ENCODE peak calls at places on chromosomes 12 and 14, in ten cellular contexts. One of them, this sample, is unnamed.

GRCh38 chr12:45435945-45436710 is 220.2 kb downstream of the ANO6 start:
- DNase-seq in GM12878: no peak
- DNase-seq in sigmoid colon: no peak
- DNase-seq in tibial nerve: no peak
- DNase-seq in transverse colon: no peak
- DNase-seq in HepG2: no peak
- DNase-seq in A549: no peak
- DNase-seq in upper lobe of left lung: no peak
- DNase-seq in suprapubic skin: no peak
- DNase-seq in ovary: no peak
- DNase-seq in this sample: no peak

GRCh38 chr14:89033756-89034155 is 209.3 kb downstream of the TTC8 start:
- DNase-seq in tibial nerve: no peak
- DNase-seq in GM12878: no peak
- DNase-seq in ovary: no peak
- DNase-seq in HepG2: no peak
- DNase-seq in suprapubic skin: no peak
- DNase-seq in upper lobe of left lung: no peak
- DNase-seq in sigmoid colon: no peak
- DNase-seq in A549: no peak
- DNase-seq in transverse colon: no peak
- DNase-seq in this sample: peak; percentile 51

GRCh38 chr14:99242238-99242637 is 29.8 kb downstream of the BCL11B start:
- DNase-seq in ovary: no peak
- DNase-seq in tibial nerve: no peak
- DNase-seq in transverse colon: no peak
- DNase-seq in HepG2: no peak
- DNase-seq in suprapubic skin: no peak
- DNase-seq in upper lobe of left lung: no peak
- DNase-seq in sigmoid colon: no peak
- DNase-seq in A549: no peak
- DNase-seq in GM12878: no peak
- DNase-seq in this sample: no peak

GRCh38 chr14:26596722-26597030 is 1.2 kb downstream of the NOVA1 start:
- DNase-seq in ovary: no peak
- DNase-seq in upper lobe of left lung: no peak
- DNase-seq in transverse colon: peak; percentile 9
- DNase-seq in suprapubic skin: peak; percentile 51
- DNase-seq in A549: no peak
- DNase-seq in HepG2: no peak
- DNase-seq in GM12878: no peak
- DNase-seq in tibial nerve: peak; percentile 21
- DNase-seq in sigmoid colon: peak; percentile 63
- DNase-seq in this sample: no peak

GRCh38 chr14:73725116-73726024 is 11.2 kb upstream of the PNMA1 start:
- DNase-seq in suprapubic skin: peak; percentile 65
- DNase-seq in ovary: peak; percentile 42
- DNase-seq in HepG2: no peak
- DNase-seq in transverse colon: no peak
- DNase-seq in GM12878: no peak
- DNase-seq in sigmoid colon: peak; percentile 71
- DNase-seq in tibial nerve: peak; percentile 3
- DNase-seq in upper lobe of left lung: no peak
- DNase-seq in A549: no peak
- DNase-seq in this sample: no peak

GRCh38 chr12:120757226-120757742 is 31.7 kb downstream of the ACADS start:
- DNase-seq in suprapubic skin: no peak
- DNase-seq in tibial nerve: no peak
- DNase-seq in transverse colon: no peak
- DNase-seq in ovary: no peak
- DNase-seq in GM12878: no peak
- DNase-seq in A549: no peak
- DNase-seq in upper lobe of left lung: no peak
- DNase-seq in HepG2: no peak
- DNase-seq in sigmoid colon: no peak
- DNase-seq in this sample: no peak

GRCh38 chr12:46380397-46380796 is 7.8 kb upstream of the SLC38A2 start:
- DNase-seq in upper lobe of left lung: no peak
- DNase-seq in transverse colon: no peak
- DNase-seq in ovary: no peak
- DNase-seq in GM12878: no peak
- DNase-seq in HepG2: no peak
- DNase-seq in sigmoid colon: no peak
- DNase-seq in tibial nerve: no peak
- DNase-seq in suprapubic skin: no peak
- DNase-seq in A549: no peak
- DNase-seq in this sample: no peak

GRCh38 chr12:105814283-105814682 is 324.5 kb downstream of the NUAK1 start:
- DNase-seq in GM12878: no peak
- DNase-seq in sigmoid colon: no peak
- DNase-seq in A549: no peak
- DNase-seq in ovary: no peak
- DNase-seq in tibial nerve: no peak
- DNase-seq in upper lobe of left lung: no peak
- DNase-seq in HepG2: no peak
- DNase-seq in suprapubic skin: no peak
- DNase-seq in transverse colon: no peak
- DNase-seq in this sample: no peak

GRCh38 chr12:93039930-93040329 is 110.8 kb upstream of the EEA1 start:
- DNase-seq in upper lobe of left lung: no peak
- DNase-seq in transverse colon: no peak
- DNase-seq in suprapubic skin: no peak
- DNase-seq in tibial nerve: no peak
- DNase-seq in GM12878: no peak
- DNase-seq in HepG2: no peak
- DNase-seq in sigmoid colon: no peak
- DNase-seq in A549: no peak
- DNase-seq in ovary: no peak
- DNase-seq in this sample: no peak

GRCh38 chr14:97198813-97199212 is 401.6 kb downstream of the VRK1 start:
- DNase-seq in GM12878: no peak
- DNase-seq in A549: no peak
- DNase-seq in sigmoid colon: no peak
- DNase-seq in suprapubic skin: no peak
- DNase-seq in transverse colon: no peak
- DNase-seq in ovary: no peak
- DNase-seq in upper lobe of left lung: no peak
- DNase-seq in HepG2: no peak
- DNase-seq in tibial nerve: no peak
- DNase-seq in this sample: no peak

GRCh38 chr14:39015964-39016577 is 87.0 kb downstream of the SEC23A start:
- DNase-seq in A549: no peak
- DNase-seq in GM12878: no peak
- DNase-seq in HepG2: no peak
- DNase-seq in upper lobe of left lung: no peak
- DNase-seq in sigmoid colon: no peak
- DNase-seq in ovary: no peak
- DNase-seq in tibial nerve: no peak
- DNase-seq in suprapubic skin: no peak
- DNase-seq in transverse colon: no peak
- DNase-seq in this sample: no peak

GRCh38 chr14:99267871-99268775 is 3.9 kb downstream of the BCL11B start:
- DNase-seq in A549: no peak
- DNase-seq in GM12878: no peak
- DNase-seq in transverse colon: no peak
- DNase-seq in sigmoid colon: no peak
- DNase-seq in upper lobe of left lung: no peak
- DNase-seq in ovary: no peak
- DNase-seq in tibial nerve: no peak
- DNase-seq in HepG2: no peak
- DNase-seq in suprapubic skin: peak; percentile 30
- DNase-seq in this sample: no peak

GRCh38 chr12:6946033-6946919 is 2.5 kb downstream of the C12orf57 start:
- DNase-seq in transverse colon: peak; percentile 95
- DNase-seq in upper lobe of left lung: peak; percentile 95
- DNase-seq in ovary: peak; percentile 54
- DNase-seq in A549: peak; percentile 93
- DNase-seq in GM12878: peak; percentile 80
- DNase-seq in HepG2: peak; percentile 96
- DNase-seq in sigmoid colon: no peak
- DNase-seq in tibial nerve: no peak
- DNase-seq in suprapubic skin: peak; percentile 87
- DNase-seq in this sample: peak; percentile 97

GRCh38 chr12:21444193-21445146 is 7.0 kb downstream of the PYROXD1 start:
- DNase-seq in GM12878: no peak
- DNase-seq in suprapubic skin: no peak
- DNase-seq in A549: no peak
- DNase-seq in tibial nerve: no peak
- DNase-seq in upper lobe of left lung: no peak
- DNase-seq in ovary: no peak
- DNase-seq in sigmoid colon: no peak
- DNase-seq in HepG2: no peak
- DNase-seq in transverse colon: no peak
- DNase-seq in this sample: no peak

GRCh38 chr14:34081576-34082136 is 130.8 kb upstream of the EGLN3 start:
- DNase-seq in upper lobe of left lung: no peak
- DNase-seq in tibial nerve: no peak
- DNase-seq in sigmoid colon: no peak
- DNase-seq in suprapubic skin: no peak
- DNase-seq in transverse colon: no peak
- DNase-seq in ovary: no peak
- DNase-seq in GM12878: no peak
- DNase-seq in HepG2: peak; percentile 86
- DNase-seq in A549: peak; percentile 56
- DNase-seq in this sample: peak; percentile 37

GRCh38 chr12:50928392-50928791 is 24.0 kb upstream of the HIGD1C start:
- DNase-seq in sigmoid colon: no peak
- DNase-seq in ovary: no peak
- DNase-seq in A549: no peak
- DNase-seq in HepG2: no peak
- DNase-seq in suprapubic skin: no peak
- DNase-seq in GM12878: no peak
- DNase-seq in tibial nerve: no peak
- DNase-seq in transverse colon: no peak
- DNase-seq in upper lobe of left lung: no peak
- DNase-seq in this sample: no peak

GRCh38 chr14:72104011-72104613 is 171.9 kb downstream of the RGS6 start:
- DNase-seq in transverse colon: peak; percentile 9
- DNase-seq in suprapubic skin: no peak
- DNase-seq in HepG2: no peak
- DNase-seq in ovary: no peak
- DNase-seq in GM12878: no peak
- DNase-seq in upper lobe of left lung: no peak
- DNase-seq in A549: peak; percentile 5
- DNase-seq in sigmoid colon: no peak
- DNase-seq in tibial nerve: no peak
- DNase-seq in this sample: no peak

GRCh38 chr14:76235628-76236027 is 83.9 kb downstream of the GPATCH2L start:
- DNase-seq in sigmoid colon: no peak
- DNase-seq in GM12878: no peak
- DNase-seq in ovary: no peak
- DNase-seq in HepG2: no peak
- DNase-seq in tibial nerve: no peak
- DNase-seq in transverse colon: no peak
- DNase-seq in A549: no peak
- DNase-seq in suprapubic skin: no peak
- DNase-seq in upper lobe of left lung: no peak
- DNase-seq in this sample: no peak
- H3K4me1 ChIP-seq in sigmoid colon: no peaks in the 10 kb centered on the region
- H3K4me1 ChIP-seq in GM12878: peaks cover 16% of the 10 kb centered on the region
- H3K4me1 ChIP-seq in ovary: no peaks in the 10 kb centered on the region
- H3K4me1 ChIP-seq in HepG2: peaks cover 13% of the 10 kb centered on the region
- H3K4me1 ChIP-seq in tibial nerve: no peaks in the 10 kb centered on the region
- H3K4me1 ChIP-seq in transverse colon: no peaks in the 10 kb centered on the region
- H3K4me1 ChIP-seq in A549: no peaks in the 10 kb centered on the region
- H3K4me1 ChIP-seq in suprapubic skin: no peaks in the 10 kb centered on the region
- H3K4me1 ChIP-seq in upper lobe of left lung: no peaks in the 10 kb centered on the region
- H3K4me1 ChIP-seq in this sample: no peaks in the 10 kb centered on the region

GRCh38 chr14:83885748-83886382 is 1644.1 kb upstream of the FLRT2 start:
- DNase-seq in HepG2: no peak
- DNase-seq in upper lobe of left lung: no peak
- DNase-seq in transverse colon: no peak
- DNase-seq in tibial nerve: no peak
- DNase-seq in suprapubic skin: no peak
- DNase-seq in sigmoid colon: no peak
- DNase-seq in A549: no peak
- DNase-seq in GM12878: no peak
- DNase-seq in ovary: no peak
- DNase-seq in this sample: no peak
- TF ChIP-seq EP300 in HepG2: no peak
- TF ChIP-seq EP300 in upper lobe of left lung: no peak
- TF ChIP-seq EP300 in transverse colon: no peak
- TF ChIP-seq EP300 in tibial nerve: no peak
- TF ChIP-seq EP300 in suprapubic skin: no peak
- TF ChIP-seq EP300 in sigmoid colon: no peak
- TF ChIP-seq EP300 in A549: no peak
- TF ChIP-seq EP300 in GM12878: no peak
- TF ChIP-seq EP300 in ovary: no peak
- TF ChIP-seq EP300 in this sample: no peak

DNA sequence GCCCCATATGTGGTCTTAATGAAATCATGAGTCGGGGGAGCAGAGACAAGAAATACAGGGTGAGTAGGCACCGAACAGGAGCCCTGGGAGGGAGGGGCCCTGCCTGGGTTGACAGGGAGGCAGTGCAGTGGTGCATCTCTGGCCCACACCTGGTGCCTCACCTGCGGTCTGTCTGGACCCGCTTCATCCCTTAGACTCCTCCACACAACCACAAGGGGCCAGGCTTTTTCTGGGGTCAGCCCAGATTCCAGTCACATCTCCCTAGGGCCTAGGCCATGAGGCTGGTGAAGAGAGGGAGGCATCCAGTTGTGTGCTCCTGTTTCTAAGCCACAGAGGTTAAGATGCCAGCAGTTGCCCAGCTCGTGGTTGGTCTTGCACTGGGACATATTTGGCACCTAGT is 343.3 kb upstream of the FKBP4 start:
- DNase-seq in sigmoid colon: peak; percentile 39
- DNase-seq in transverse colon: no peak
- DNase-seq in HepG2: no peak
- DNase-seq in tibial nerve: no peak
- DNase-seq in A549: no peak
- DNase-seq in GM12878: no peak
- DNase-seq in upper lobe of left lung: no peak
- DNase-seq in ovary: no peak
- DNase-seq in suprapubic skin: no peak
- DNase-seq in this sample: no peak
- TF ChIP-seq CTCF in sigmoid colon: no peak
- TF ChIP-seq CTCF in transverse colon: no peak
- TF ChIP-seq CTCF in HepG2: no peak
- TF ChIP-seq CTCF in tibial nerve: no peak
- TF ChIP-seq CTCF in A549: no peak
- TF ChIP-seq CTCF in GM12878: no peak
- TF ChIP-seq CTCF in upper lobe of left lung: no peak
- TF ChIP-seq CTCF in ovary: no peak
- TF ChIP-seq CTCF in suprapubic skin: no peak
- TF ChIP-seq CTCF in this sample: no peak

DNA sequence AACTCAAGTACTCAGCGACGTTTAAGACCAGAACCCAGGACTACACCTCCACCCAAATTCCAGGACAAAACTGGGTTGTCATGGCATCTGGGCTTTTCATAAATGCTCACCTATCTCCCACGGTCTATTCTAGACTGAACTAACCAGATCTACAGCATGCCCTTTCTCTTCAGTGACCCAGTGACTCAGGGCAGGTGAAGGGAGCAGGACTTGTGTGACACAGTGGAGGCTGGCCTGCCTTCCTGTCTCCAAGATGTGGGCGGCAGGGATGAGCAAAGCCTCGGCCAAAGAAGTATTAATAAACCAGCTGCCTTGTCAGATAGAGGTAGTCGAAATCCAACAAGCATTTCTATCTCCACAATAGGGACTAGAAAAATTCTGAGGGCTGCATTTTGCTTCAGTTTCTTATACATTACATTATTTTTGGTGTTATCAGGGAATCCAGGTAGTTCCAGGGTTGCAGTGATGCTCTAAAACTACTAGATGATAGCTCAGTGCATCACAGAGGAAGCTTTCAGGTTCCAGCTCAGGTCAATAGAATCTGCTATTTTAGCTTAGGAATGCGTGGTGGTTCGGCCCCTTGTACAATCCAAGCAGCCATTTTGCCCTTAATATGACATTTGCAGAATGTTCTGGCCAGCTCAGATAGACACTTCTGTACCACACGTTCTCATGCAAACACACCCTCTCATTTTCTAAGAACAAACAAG is 4.2 kb upstream of the GLRX5 start:
- DNase-seq in transverse colon: no peak
- DNase-seq in GM12878: no peak
- DNase-seq in upper lobe of left lung: no peak
- DNase-seq in sigmoid colon: no peak
- DNase-seq in tibial nerve: no peak
- DNase-seq in HepG2: no peak
- DNase-seq in ovary: no peak
- DNase-seq in suprapubic skin: no peak
- DNase-seq in A549: no peak
- DNase-seq in this sample: no peak
- H3K4me1 ChIP-seq in transverse colon: peaks cover 24% of the 10 kb centered on the region
- H3K4me1 ChIP-seq in GM12878: no peaks in the 10 kb centered on the region
- H3K4me1 ChIP-seq in upper lobe of left lung: peaks cover 53% of the 10 kb centered on the region
- H3K4me1 ChIP-seq in sigmoid colon: peaks cover 54% of the 10 kb centered on the region
- H3K4me1 ChIP-seq in tibial nerve: peaks cover 75% of the 10 kb centered on the region
- H3K4me1 ChIP-seq in HepG2: peaks cover 59% of the 10 kb centered on the region
- H3K4me1 ChIP-seq in ovary: peaks cover 14% of the 10 kb centered on the region
- H3K4me1 ChIP-seq in suprapubic skin: peaks cover 63% of the 10 kb centered on the region
- H3K4me1 ChIP-seq in A549: peaks cover 33% of the 10 kb centered on the region
- H3K4me1 ChIP-seq in this sample: peaks cover 52% of the 10 kb centered on the region